ENCODE peak calls at places on chromosome 11, in eight cellular contexts. N is lung microvascular endothelial cell, C is AG08395, Q is mesenteric fat pad, S is caudate nucleus, B is choroid plexus epithelial cell, X is lung, J is globus pallidus. F is an unnamed sample.

GRCh38 chr11:76380161-76380976 is 563 bp downstream of the THAP12 start:
- DNase-seq in N (peak), C (peak), Q (peak), S (no peak), B (peak), X (no peak), J (peak), F (peak)

GRCh38 chr11:79082920-79083319 is 357.9 kb downstream of the TENM4 start:
- DNase-seq in N (no peak), C (no peak), Q (no peak), S (no peak), B (no peak), X (no peak), J (no peak), F (no peak)

GRCh38 chr11:117189941-117190544 is 9.1 kb upstream of the TAGLN start:
- DNase-seq in N (no peak), C (no peak), Q (no peak), S (no peak), B (no peak), X (no peak), J (no peak), F (no peak)

GRCh38 chr11:94791216-94791889 is 23.2 kb downstream of the AMOTL1 start:
- DNase-seq in N (no peak), C (no peak), Q (no peak), S (no peak), B (peak), X (no peak), J (no peak), F (no peak)

GRCh38 chr11:46686886-46687810 is 13.3 kb downstream of the ARHGAP1 start:
- DNase-seq in N (peak), C (peak), Q (no peak), S (no peak), B (peak), X (no peak), J (no peak), F (no peak)

GRCh38 chr11:11211186-11211585 is 141.9 kb downstream of the CSNK2A3 start:
- DNase-seq in N (no peak), C (no peak), Q (no peak), S (no peak), B (no peak), X (no peak), J (peak), F (peak)

GRCh38 chr11:1943576-1943975 is 3.6 kb upstream of the MRPL23 start:
- DNase-seq in N (peak), C (no peak), Q (no peak), S (no peak), B (no peak), X (peak), J (no peak), F (no peak)

GRCh38 chr11:2398664-2399355 is 1.7 kb upstream of the TSSC4 start:
- DNase-seq in N (no peak), C (no peak), Q (no peak), S (no peak), B (no peak), X (no peak), J (no peak), F (no peak)

GRCh38 chr11:15770798-15771414 is 585.4 kb downstream of the SOX6 start:
- DNase-seq in N (peak), C (peak), Q (no peak), S (no peak), B (peak), X (no peak), J (no peak), F (peak)

GRCh38 chr11:69241075-69241740 is 52.7 kb upstream of the MYEOV start:
- DNase-seq in N (no peak), C (no peak), Q (peak), S (no peak), B (no peak), X (no peak), J (no peak), F (no peak)

GRCh38 chr11:121886005-121886739 is 229.8 kb downstream of the BLID start:
- DNase-seq in N (no peak), C (peak), Q (no peak), S (no peak), B (peak), X (no peak), J (no peak), F (peak)